ENCODE peak calls at places on chromosomes 3 and 15, in nine cellular contexts. A, K, X, I, F, E, V, Z and Y are unnamed samples.
A peak's percentile ranks its signal among the peaks of the same experiment; 100 is the strongest.

GRCh38 chr3:94069242-94069813 is 6.5 kb downstream of the NSUN3 start:
- DNase-seq in A (no peak), K (no peak), X (no peak), I (peak; percentile 39), F (peak; percentile 34), E (no peak), V (no peak), Z (no peak), Y (no peak)

GRCh38 chr15:70439304-70439877 is 324.0 kb downstream of the UACA start:
- DNase-seq in A (no peak), K (no peak), X (no peak), I (no peak), F (no peak), E (no peak), V (no peak), Z (no peak), Y (no peak)

GRCh38 chr3:27888562-27888961 is 166.4 kb upstream of the EOMES start:
- DNase-seq in A (no peak), K (no peak), X (no peak), I (peak; percentile 0), F (no peak), E (no peak), V (no peak), Z (no peak), Y (no peak)

GRCh38 chr3:14273886-14274517 is 95.4 kb downstream of the LSM3 start:
- DNase-seq in A (no peak), K (no peak), X (no peak), I (peak; percentile 35), F (no peak), E (no peak), V (no peak), Z (no peak), Y (peak; percentile 63)

GRCh38 chr3:162780313-162780712 is 1283.7 kb downstream of the OTOL1 start:
- DNase-seq in A (no peak), K (no peak), X (no peak), I (no peak), F (no peak), E (no peak), V (no peak), Z (no peak), Y (no peak)

GRCh38 chr3:111484666-111485065 is 57.3 kb upstream of the CD96 start:
- DNase-seq in A (no peak), K (peak; percentile 66), X (no peak), I (peak; percentile 62), F (no peak), E (no peak), V (peak; percentile 78), Z (no peak), Y (no peak)

GRCh38 chr3:135898774-135899173 is 66.8 kb upstream of the PPP2R3A start:
- DNase-seq in A (no peak), K (no peak), X (no peak), I (no peak), F (no peak), E (no peak), V (no peak), Z (no peak), Y (no peak)

GRCh38 chr15:77417642-77418041 is 2.3 kb downstream of the PEAK1 start:
- DNase-seq in A (no peak), K (no peak), X (no peak), I (peak; percentile 9), F (no peak), E (no peak), V (no peak), Z (no peak), Y (no peak)

GRCh38 chr3:114796796-114797195 is 350.3 kb downstream of the ZBTB20 start:
- DNase-seq in A (no peak), K (no peak), X (no peak), I (no peak), F (no peak), E (no peak), V (no peak), Z (no peak), Y (no peak)

GRCh38 chr3:69407908-69408307 is 22.0 kb upstream of the FRMD4B start:
- DNase-seq in A (no peak), K (no peak), X (no peak), I (no peak), F (no peak), E (no peak), V (no peak), Z (no peak), Y (no peak)